ENCODE peak calls at places on chromosomes 11 and 22, in five cellular contexts. One of them, this sample, is unnamed.

GRCh38 chr11:66327171-66328035 is 8.8 kb downstream of the RIN1 start:
- DNase-seq in dorsolateral prefrontal cortex: no peak
- DNase-seq in CD8-positive, alpha-beta T cell: no peak
- DNase-seq in fibroblast of pulmonary artery: peak; percentile 45
- DNase-seq in breast epithelium: no peak
- DNase-seq in this sample: no peak

GRCh38 chr11:111586305-111586915 is 15.8 kb upstream of the SIK2 start:
- DNase-seq in dorsolateral prefrontal cortex: no peak
- DNase-seq in CD8-positive, alpha-beta T cell: peak; percentile 8
- DNase-seq in fibroblast of pulmonary artery: peak; percentile 72
- DNase-seq in breast epithelium: no peak
- DNase-seq in this sample: no peak

GRCh38 chr11:17153759-17154158 is 54.0 kb downstream of the PIK3C2A start:
- DNase-seq in dorsolateral prefrontal cortex: no peak
- DNase-seq in CD8-positive, alpha-beta T cell: no peak
- DNase-seq in fibroblast of pulmonary artery: no peak
- DNase-seq in breast epithelium: no peak
- DNase-seq in this sample: no peak

GRCh38 chr11:61111786-61112517 is 9.7 kb downstream of the CD5 start:
- DNase-seq in dorsolateral prefrontal cortex: no peak
- DNase-seq in CD8-positive, alpha-beta T cell: no peak
- DNase-seq in fibroblast of pulmonary artery: no peak
- DNase-seq in breast epithelium: no peak
- DNase-seq in this sample: no peak

GRCh38 chr11:127073621-127074020 is 73.1 kb upstream of the KIRREL3 start:
- DNase-seq in dorsolateral prefrontal cortex: no peak
- DNase-seq in CD8-positive, alpha-beta T cell: no peak
- DNase-seq in fibroblast of pulmonary artery: no peak
- DNase-seq in breast epithelium: no peak
- DNase-seq in this sample: no peak

GRCh38 chr11:48005133-48005532 is 24.8 kb downstream of the PTPRJ start:
- DNase-seq in dorsolateral prefrontal cortex: no peak
- DNase-seq in CD8-positive, alpha-beta T cell: no peak
- DNase-seq in fibroblast of pulmonary artery: peak; percentile 57
- DNase-seq in breast epithelium: no peak
- DNase-seq in this sample: no peak

GRCh38 chr11:74311352-74311926 is at the start of gene P4HA3:
- DNase-seq in dorsolateral prefrontal cortex: peak; percentile 23
- DNase-seq in CD8-positive, alpha-beta T cell: no peak
- DNase-seq in fibroblast of pulmonary artery: peak; percentile 63
- DNase-seq in breast epithelium: no peak
- DNase-seq in this sample: no peak

GRCh38 chr11:70487160-70487559 is 88.8 kb downstream of the CTTN start:
- DNase-seq in dorsolateral prefrontal cortex: no peak
- DNase-seq in CD8-positive, alpha-beta T cell: no peak
- DNase-seq in fibroblast of pulmonary artery: no peak
- DNase-seq in breast epithelium: no peak
- DNase-seq in this sample: no peak

GRCh38 chr11:29260939-29261705 is 755.7 kb downstream of the KCNA4 start:
- DNase-seq in dorsolateral prefrontal cortex: no peak
- DNase-seq in CD8-positive, alpha-beta T cell: no peak
- DNase-seq in fibroblast of pulmonary artery: peak; percentile 26
- DNase-seq in breast epithelium: no peak
- DNase-seq in this sample: no peak

GRCh38 chr22:23062616-23063538 is 7.4 kb upstream of the GNAZ start:
- DNase-seq in dorsolateral prefrontal cortex: no peak
- DNase-seq in CD8-positive, alpha-beta T cell: no peak
- DNase-seq in fibroblast of pulmonary artery: no peak
- DNase-seq in breast epithelium: peak; percentile 40
- DNase-seq in this sample: no peak

GRCh38 chr11:19552684-19553083 is 160.0 kb upstream of the NAV2 start:
- DNase-seq in dorsolateral prefrontal cortex: no peak
- DNase-seq in CD8-positive, alpha-beta T cell: no peak
- DNase-seq in fibroblast of pulmonary artery: no peak
- DNase-seq in breast epithelium: no peak
- DNase-seq in this sample: no peak

GRCh38 chr22:37559901-37560681 is at the start of gene CDC42EP1:
- DNase-seq in dorsolateral prefrontal cortex: peak; percentile 61
- DNase-seq in CD8-positive, alpha-beta T cell: no peak
- DNase-seq in fibroblast of pulmonary artery: peak; percentile 50
- DNase-seq in breast epithelium: no peak
- DNase-seq in this sample: no peak

GRCh38 chr11:76269661-76270322 is 63.5 kb upstream of the WNT11 start:
- DNase-seq in dorsolateral prefrontal cortex: no peak
- DNase-seq in CD8-positive, alpha-beta T cell: no peak
- DNase-seq in fibroblast of pulmonary artery: no peak
- DNase-seq in breast epithelium: no peak
- DNase-seq in this sample: no peak

GRCh38 chr22:23481369-23481768 is 98.7 kb downstream of the IGLL1 start:
- DNase-seq in dorsolateral prefrontal cortex: no peak
- DNase-seq in CD8-positive, alpha-beta T cell: no peak
- DNase-seq in fibroblast of pulmonary artery: no peak
- DNase-seq in breast epithelium: no peak
- DNase-seq in this sample: no peak

GRCh38 chr11:96054870-96055705 is 131.2 kb upstream of the MTMR2 start:
- DNase-seq in dorsolateral prefrontal cortex: no peak
- DNase-seq in CD8-positive, alpha-beta T cell: no peak
- DNase-seq in fibroblast of pulmonary artery: peak; percentile 66
- DNase-seq in breast epithelium: no peak
- DNase-seq in this sample: no peak

GRCh38 chr22:29117799-29118477 is 45.1 kb downstream of the KREMEN1 start:
- DNase-seq in dorsolateral prefrontal cortex: no peak
- DNase-seq in CD8-positive, alpha-beta T cell: no peak
- DNase-seq in fibroblast of pulmonary artery: peak; percentile 94
- DNase-seq in breast epithelium: no peak
- DNase-seq in this sample: no peak

GRCh38 chr22:26585104-26585790 is 4.7 kb downstream of the TPST2 start:
- DNase-seq in dorsolateral prefrontal cortex: peak; percentile 51
- DNase-seq in CD8-positive, alpha-beta T cell: no peak
- DNase-seq in fibroblast of pulmonary artery: peak; percentile 78
- DNase-seq in breast epithelium: no peak
- DNase-seq in this sample: no peak

GRCh38 chr11:16615480-16615879 is 123.0 kb upstream of the C11orf58 start:
- DNase-seq in dorsolateral prefrontal cortex: no peak
- DNase-seq in CD8-positive, alpha-beta T cell: no peak
- DNase-seq in fibroblast of pulmonary artery: no peak
- DNase-seq in breast epithelium: no peak
- DNase-seq in this sample: no peak

GRCh38 chr11:67404515-67405195 is 772 bp downstream of the TBC1D10C start:
- DNase-seq in dorsolateral prefrontal cortex: no peak
- DNase-seq in CD8-positive, alpha-beta T cell: no peak
- DNase-seq in fibroblast of pulmonary artery: no peak
- DNase-seq in breast epithelium: no peak
- DNase-seq in this sample: no peak

GRCh38 chr11:12008790-12009616 is 577 bp upstream of the DKK3 start:
- DNase-seq in dorsolateral prefrontal cortex: peak; percentile 52
- DNase-seq in CD8-positive, alpha-beta T cell: no peak
- DNase-seq in fibroblast of pulmonary artery: peak; percentile 65
- DNase-seq in breast epithelium: no peak
- DNase-seq in this sample: no peak

GRCh38 chr11:19433367-19433766 is 192.6 kb upstream of the E2F8 start:
- DNase-seq in dorsolateral prefrontal cortex: no peak
- DNase-seq in CD8-positive, alpha-beta T cell: no peak
- DNase-seq in fibroblast of pulmonary artery: no peak
- DNase-seq in breast epithelium: no peak
- DNase-seq in this sample: no peak

GRCh38 chr11:128239224-128239790 is 348.1 kb downstream of the ETS1 start:
- DNase-seq in dorsolateral prefrontal cortex: no peak
- DNase-seq in CD8-positive, alpha-beta T cell: no peak
- DNase-seq in fibroblast of pulmonary artery: no peak
- DNase-seq in breast epithelium: no peak
- DNase-seq in this sample: no peak

GRCh38 chr11:47514825-47515647 is 37.9 kb downstream of the CELF1 start:
- DNase-seq in dorsolateral prefrontal cortex: no peak
- DNase-seq in CD8-positive, alpha-beta T cell: no peak
- DNase-seq in fibroblast of pulmonary artery: peak; percentile 81
- DNase-seq in breast epithelium: no peak
- DNase-seq in this sample: no peak

GRCh38 chr11:33801821-33802413 is 27.6 kb upstream of the FBXO3 start:
- DNase-seq in dorsolateral prefrontal cortex: no peak
- DNase-seq in CD8-positive, alpha-beta T cell: no peak
- DNase-seq in fibroblast of pulmonary artery: no peak
- DNase-seq in breast epithelium: no peak
- DNase-seq in this sample: no peak

GRCh38 chr11:64341851-64342791 is 2.1 kb downstream of the CCDC88B start:
- DNase-seq in dorsolateral prefrontal cortex: peak; percentile 69
- DNase-seq in CD8-positive, alpha-beta T cell: peak; percentile 88
- DNase-seq in fibroblast of pulmonary artery: peak; percentile 87
- DNase-seq in breast epithelium: peak; percentile 89
- DNase-seq in this sample: peak; percentile 91

GRCh38 chr11:124238512-124238911 is 2.4 kb upstream of the OR8G1 start:
- DNase-seq in dorsolateral prefrontal cortex: no peak
- DNase-seq in CD8-positive, alpha-beta T cell: no peak
- DNase-seq in fibroblast of pulmonary artery: no peak
- DNase-seq in breast epithelium: no peak
- DNase-seq in this sample: no peak

DNA sequence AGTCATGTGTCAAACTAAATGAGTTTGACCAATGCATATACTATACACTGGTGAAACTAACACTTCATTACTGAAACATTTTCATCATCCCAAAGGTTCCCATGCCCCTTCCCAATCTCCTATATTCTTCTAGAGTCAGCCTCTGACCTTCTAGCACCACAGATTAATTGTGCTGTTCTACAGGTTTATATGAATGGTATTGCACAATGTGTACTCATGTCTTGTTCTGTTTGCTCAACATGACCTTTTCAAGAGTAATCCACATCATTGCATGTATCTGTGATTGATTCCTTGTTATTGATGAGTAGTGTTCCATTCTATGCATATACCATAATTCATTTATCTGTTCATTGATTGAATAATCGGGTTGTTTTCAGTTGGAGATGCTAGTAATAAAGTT is 7.5 kb upstream of the OR8G1 start:
- DNase-seq in dorsolateral prefrontal cortex: no peak
- DNase-seq in CD8-positive, alpha-beta T cell: no peak
- DNase-seq in fibroblast of pulmonary artery: no peak
- DNase-seq in breast epithelium: no peak
- DNase-seq in this sample: no peak
- TF ChIP-seq CTCF in dorsolateral prefrontal cortex: no peak
- TF ChIP-seq CTCF in CD8-positive, alpha-beta T cell: no peak
- TF ChIP-seq CTCF in fibroblast of pulmonary artery: no peak
- TF ChIP-seq CTCF in breast epithelium: no peak
- TF ChIP-seq CTCF in this sample: no peak

DNA sequence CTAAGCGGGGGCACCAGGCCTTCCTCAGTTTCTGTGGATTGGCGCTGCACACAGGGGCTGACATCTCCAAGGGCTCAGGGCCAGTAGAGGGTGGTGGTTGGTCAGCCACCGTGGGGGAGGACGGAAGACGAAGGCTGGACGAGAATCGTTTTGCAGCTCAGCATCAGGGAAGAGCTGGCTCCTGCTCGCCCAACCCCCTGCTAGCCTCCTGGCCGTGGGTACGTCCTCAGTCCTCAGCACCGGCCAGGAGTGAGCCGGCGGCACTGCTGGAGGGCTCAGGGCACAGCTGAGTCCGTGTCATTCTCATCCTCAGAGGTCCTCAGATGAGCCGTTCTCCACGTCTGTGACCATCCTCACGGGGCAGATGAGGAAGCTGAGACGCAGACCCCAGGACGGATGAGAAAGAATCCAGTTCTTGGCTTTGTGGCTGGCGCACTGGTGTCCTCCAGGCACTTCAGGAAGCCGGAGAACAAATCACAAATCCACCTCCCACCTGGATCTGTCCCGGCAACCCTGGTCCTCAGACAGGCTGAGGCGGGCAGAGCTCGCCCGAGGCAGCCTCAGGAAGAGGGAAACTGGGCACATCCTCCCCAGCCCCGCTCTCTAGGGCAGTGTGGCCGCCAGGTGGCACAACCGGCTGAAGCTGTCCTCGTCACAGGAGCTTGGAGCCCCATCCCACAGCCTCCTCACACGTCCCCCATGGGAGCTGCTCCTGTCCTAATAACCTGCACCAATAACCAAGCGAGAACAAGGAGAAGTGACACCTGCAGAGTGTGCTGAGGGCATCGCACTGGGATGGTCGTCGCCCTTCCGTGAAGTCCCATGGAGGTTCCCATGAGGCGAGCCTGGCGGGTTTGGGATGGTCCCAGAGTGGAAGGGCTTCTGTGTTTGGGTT is 393.7 kb downstream of the BRD1 start:
- DNase-seq in dorsolateral prefrontal cortex: no peak
- DNase-seq in CD8-positive, alpha-beta T cell: no peak
- DNase-seq in fibroblast of pulmonary artery: no peak
- DNase-seq in breast epithelium: peak; percentile 28
- DNase-seq in this sample: no peak
- TF ChIP-seq CTCF in dorsolateral prefrontal cortex: no peak
- TF ChIP-seq CTCF in CD8-positive, alpha-beta T cell: no peak
- TF ChIP-seq CTCF in fibroblast of pulmonary artery: no peak
- TF ChIP-seq CTCF in breast epithelium: no peak
- TF ChIP-seq CTCF in this sample: no peak

GRCh38 chr22:48261706-48262105 is 1499.3 kb downstream of the TBC1D22A start:
- DNase-seq in dorsolateral prefrontal cortex: no peak
- DNase-seq in CD8-positive, alpha-beta T cell: no peak
- DNase-seq in fibroblast of pulmonary artery: no peak
- DNase-seq in breast epithelium: no peak
- DNase-seq in this sample: no peak
- TF ChIP-seq CTCF in dorsolateral prefrontal cortex: no peak
- TF ChIP-seq CTCF in CD8-positive, alpha-beta T cell: no peak
- TF ChIP-seq CTCF in fibroblast of pulmonary artery: no peak
- TF ChIP-seq CTCF in breast epithelium: no peak
- TF ChIP-seq CTCF in this sample: no peak

DNA sequence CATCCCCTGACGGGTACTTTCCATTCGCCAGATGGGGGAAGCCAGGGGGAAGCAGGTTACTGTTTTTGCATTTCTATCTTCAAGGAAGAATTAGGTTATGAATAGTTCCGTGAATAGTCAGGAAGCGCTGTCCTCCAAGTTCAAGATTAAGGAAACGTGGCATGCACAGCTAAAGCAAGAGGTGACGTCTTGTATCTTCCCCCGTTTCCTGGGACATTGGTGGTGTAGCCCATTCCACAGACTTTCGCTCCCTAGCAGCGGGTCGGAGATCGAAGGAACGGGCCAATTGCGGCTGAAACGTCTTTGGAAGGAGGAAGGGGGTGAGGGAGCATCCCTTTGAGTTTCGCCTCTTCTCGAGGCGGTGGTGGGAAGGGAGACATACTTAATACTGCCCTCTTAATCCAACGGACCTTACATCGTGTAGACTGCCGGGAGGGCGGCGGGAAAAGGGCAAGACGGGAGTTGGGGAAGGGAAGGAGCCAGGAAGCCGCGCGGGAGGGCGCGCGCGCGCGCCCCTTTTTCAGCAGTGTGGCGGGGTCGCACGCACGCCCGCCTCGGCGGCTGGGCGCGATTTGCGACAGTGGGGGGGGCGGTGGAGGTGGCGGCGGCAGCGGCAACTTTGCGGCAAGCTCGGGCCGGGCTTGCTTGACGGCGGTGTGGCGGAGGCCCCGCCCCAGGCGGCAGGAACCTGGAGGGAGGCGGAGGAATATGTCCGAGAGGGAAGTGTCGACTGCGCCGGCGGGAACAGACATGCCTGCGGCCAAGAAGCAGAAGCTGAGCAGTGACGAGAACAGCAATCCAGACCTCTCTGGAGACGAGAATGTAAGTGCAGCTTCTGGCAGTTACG is at the start of gene EED:
- DNase-seq in dorsolateral prefrontal cortex: peak; percentile 92
- DNase-seq in CD8-positive, alpha-beta T cell: peak; percentile 88
- DNase-seq in fibroblast of pulmonary artery: peak; percentile 95
- DNase-seq in breast epithelium: peak; percentile 94
- DNase-seq in this sample: peak; percentile 91
- TF ChIP-seq CTCF in dorsolateral prefrontal cortex: no peak
- TF ChIP-seq CTCF in CD8-positive, alpha-beta T cell: no peak
- TF ChIP-seq CTCF in fibroblast of pulmonary artery: no peak
- TF ChIP-seq CTCF in breast epithelium: peak; percentile 34
- TF ChIP-seq CTCF in this sample: no peak

This sample was measured in natural killer cell.